ENCODE peak calls at places on chromosomes 16 and 17, in seven cellular contexts. S is foreskin fibroblast, Y is uterus, K is MM.1S, M is lower lobe of right lung, X is retinal pigment epithelial cell, I is transverse colon. D is an unnamed sample.

GRCh38 chr17:45371414-45372324 is 54.8 kb upstream of the MAP3K14 start:
- DNase-seq in I (peak), Y (peak), M (peak), S (peak), X (peak), K (no peak), D (peak)

GRCh38 chr16:89290887-89291286 is 73.4 kb downstream of the ZNF778 start:
- DNase-seq in S (no peak), I (no peak), X (no peak), K (no peak), M (no peak), Y (no peak), D (no peak)

GRCh38 chr16:66898207-66898606 is 17.9 kb downstream of the PDP2 start:
- DNase-seq in Y (no peak), K (no peak), I (no peak), X (no peak), M (no peak), S (peak), D (no peak)

GRCh38 chr16:24993722-24994686 is 21.2 kb downstream of the ARHGAP17 start:
- DNase-seq in K (no peak), M (no peak), Y (no peak), X (no peak), I (peak), S (peak), D (peak)

GRCh38 chr17:50425682-50426471 is at the start of gene ACSF2:
- DNase-seq in X (no peak), S (peak), M (peak), I (peak), K (peak), Y (peak), D (no peak)

GRCh38 chr16:69883744-69884143 is 67.4 kb upstream of the CLEC18A start:
- DNase-seq in S (no peak), M (no peak), I (no peak), Y (no peak), K (no peak), X (no peak), D (no peak)

GRCh38 chr17:10336393-10336792 is 36.4 kb downstream of the MYH13 start:
- DNase-seq in S (no peak), M (no peak), Y (no peak), X (no peak), K (no peak), I (no peak), D (no peak)

GRCh38 chr16:85157813-85158701 is 45.8 kb upstream of the CIBAR2 start:
- DNase-seq in Y (no peak), I (no peak), M (no peak), K (no peak), X (no peak), S (no peak), D (no peak)

GRCh38 chr17:80303824-80304223 is 43.2 kb downstream of the RNF213 start:
- DNase-seq in K (no peak), Y (no peak), S (no peak), M (no peak), X (no peak), I (no peak), D (no peak)

GRCh38 chr17:42266462-42266861 is 9.7 kb downstream of the STAT5B start:
- DNase-seq in I (no peak), M (no peak), X (no peak), K (no peak), Y (no peak), S (no peak), D (no peak)

GRCh38 chr16:27982184-27982583 is 81.3 kb downstream of the GSG1L start:
- DNase-seq in I (no peak), Y (no peak), X (no peak), K (no peak), S (no peak), M (no peak), D (no peak)

GRCh38 chr16:27717726-27718125 is 167.8 kb downstream of the KATNIP start:
- DNase-seq in M (no peak), S (no peak), Y (no peak), X (no peak), K (no peak), I (no peak), D (no peak)

DNA sequence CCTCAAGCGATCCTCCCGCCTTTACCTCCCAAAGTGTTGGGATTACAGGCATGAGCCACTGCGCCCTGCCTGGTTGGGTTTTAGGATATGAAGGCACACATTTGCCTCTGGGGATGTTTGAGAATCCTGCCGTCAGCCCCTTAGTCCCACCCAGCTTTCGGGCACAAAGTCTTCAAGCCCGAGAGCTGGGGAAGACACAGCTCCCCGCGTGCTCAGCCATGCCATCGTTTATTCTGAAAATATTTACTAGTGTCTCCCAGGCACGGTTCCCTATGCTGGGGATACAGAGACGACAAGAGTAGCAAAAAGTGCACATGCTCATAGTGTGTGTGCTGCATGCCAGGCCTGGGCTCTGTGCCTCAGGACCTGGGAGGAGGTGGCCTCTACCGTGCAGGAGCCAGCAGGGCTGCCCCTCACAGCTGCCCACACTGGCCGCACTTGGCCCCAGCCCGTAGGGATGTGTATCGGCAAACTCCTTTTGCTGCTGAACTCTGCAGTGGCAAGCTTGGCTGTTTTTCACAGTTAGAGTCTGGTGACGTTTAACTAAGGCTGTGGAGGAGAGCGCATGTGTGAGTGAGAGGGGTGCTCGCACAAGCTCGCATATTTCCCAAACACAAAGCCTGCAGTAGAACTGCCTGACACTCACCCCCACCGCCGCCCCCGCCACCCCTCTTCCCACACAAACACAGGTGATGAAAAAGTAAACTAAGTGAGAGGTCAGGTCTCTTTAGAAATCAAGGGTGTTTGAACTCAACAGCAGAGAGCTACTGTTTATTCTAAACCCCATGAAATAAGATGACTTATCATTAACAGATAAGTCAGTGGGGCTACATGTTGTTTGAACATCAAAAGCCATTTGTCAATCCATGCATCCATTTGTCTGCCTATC is 266.4 kb downstream of the MRTFB start:
- DNase-seq in M (no peak), Y (no peak), K (no peak), X (no peak), S (peak), I (no peak), D (no peak)
- H3K4me3 ChIP-seq in M (no peak), Y (no peak), K (no peak), X (no peak), S (no peak), I (no peak), D (no peak)

GRCh38 chr17:76273435-76273921 is 8.3 kb downstream of the UBALD2 start:
- DNase-seq in I (no peak), M (peak), S (no peak), K (no peak), Y (no peak), X (no peak), D (no peak)

GRCh38 chr17:76272541-76273434 is 7.6 kb downstream of the UBALD2 start:
- DNase-seq in Y (no peak), S (no peak), K (no peak), X (no peak), M (peak), I (no peak), D (no peak)

GRCh38 chr17:76270770-76271668 is 5.9 kb downstream of the UBALD2 start:
- DNase-seq in M (no peak), S (no peak), K (no peak), Y (no peak), X (no peak), I (no peak), D (no peak)

GRCh38 chr17:76270127-76270592 is 5.0 kb downstream of the UBALD2 start:
- DNase-seq in M (no peak), Y (no peak), S (no peak), I (no peak), X (no peak), K (no peak), D (no peak)

GRCh38 chr17:76271669-76272540 is 6.8 kb downstream of the UBALD2 start:
- DNase-seq in X (no peak), M (peak), S (no peak), I (peak), K (no peak), Y (no peak), D (no peak)
- H3K4me3 ChIP-seq in X (peak), M (peak), S (no peak), I (peak), K (no peak), Y (peak), D (no peak)

DNA sequence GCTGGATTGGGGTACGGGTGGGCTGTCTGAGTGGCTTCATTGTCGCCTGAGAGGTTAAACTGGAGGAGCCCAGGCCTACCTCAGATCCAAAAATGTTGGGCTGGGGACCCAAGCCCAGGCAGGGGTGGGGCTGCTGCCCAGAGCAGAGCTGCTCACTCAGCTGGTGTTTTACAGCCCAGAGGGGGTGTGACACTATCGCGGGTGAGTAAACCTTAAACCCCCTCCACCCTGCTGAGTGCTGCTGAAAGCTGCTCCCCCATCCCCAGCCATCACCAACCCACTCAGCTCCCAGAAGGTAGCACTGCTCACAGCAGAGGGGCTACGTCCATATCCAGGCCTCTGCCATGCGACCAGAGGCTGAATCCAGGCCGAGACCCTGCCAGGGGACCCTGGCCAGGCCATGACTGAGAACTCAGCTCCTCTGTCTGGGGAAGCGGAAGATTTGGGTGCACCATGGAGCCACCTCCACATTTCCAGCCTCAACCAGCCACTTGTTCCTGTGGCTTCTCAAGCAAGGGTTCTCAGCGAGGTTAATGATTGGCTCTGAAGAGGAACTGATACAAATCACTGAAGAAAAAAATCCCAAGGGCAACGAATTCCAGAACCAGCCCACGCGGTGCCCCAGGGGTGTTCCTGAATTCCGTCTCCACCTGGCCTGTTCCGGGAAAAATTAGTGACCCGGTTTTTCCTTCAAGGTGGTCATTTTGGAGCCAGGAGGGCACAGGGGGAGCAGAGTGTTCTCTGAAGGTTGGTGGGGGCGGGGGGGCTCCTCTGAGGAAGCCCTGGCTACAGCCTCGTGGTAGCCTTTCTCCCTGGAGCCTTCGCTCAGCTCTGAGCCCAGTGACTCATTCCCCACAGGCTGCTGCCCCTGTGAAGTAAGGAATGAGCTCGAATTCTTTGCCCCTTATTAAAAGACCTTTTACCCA is 9.4 kb upstream of the SLC16A5 start:
- DNase-seq in M (peak), S (peak), X (peak), K (no peak), I (peak), Y (no peak), D (no peak)
- H3K4me3 ChIP-seq in M (peak), S (no peak), X (no peak), K (no peak), I (peak), Y (no peak), D (no peak)

GRCh38 chr16:83954577-83955016 is 1.6 kb downstream of the OSGIN1 start:
- DNase-seq in Y (peak), M (peak), K (no peak), I (peak), X (no peak), S (peak), D (no peak)
- H3K4me3 ChIP-seq in Y (no peak), M (no peak), K (peak), I (peak), X (peak), S (peak), D (no peak)

GRCh38 chr17:82035488-82035887 is 2.0 kb downstream of the DCXR start:
- DNase-seq in Y (no peak), M (no peak), K (no peak), X (no peak), I (no peak), S (no peak), D (no peak)
- H3K4me3 ChIP-seq in Y (no peak), M (no peak), K (no peak), X (no peak), I (no peak), S (no peak), D (no peak)

D was measured in skeletal muscle cell.